ENCODE peak calls at places on chromosome 10, in four cellular contexts. S is M059J, R is AG10803, D is iris pigment epithelial cell. B is an unnamed sample.

GRCh38 chr10:70509376-70509775 is 30.8 kb downstream of the PALD1 start:
- DNase-seq in R (no peak), S (no peak), D (no peak), B (no peak)

GRCh38 chr10:49409755-49410154 is 13.9 kb upstream of the DRGX start:
- DNase-seq in D (no peak), R (no peak), S (no peak), B (no peak)

GRCh38 chr10:114312585-114312984 is 73.5 kb downstream of the VWA2 start:
- DNase-seq in D (no peak), R (no peak), S (no peak), B (no peak)

GRCh38 chr10:71404510-71405295 is 8.0 kb downstream of the CDH23 start:
- DNase-seq in D (no peak), S (no peak), R (no peak), B (no peak)

GRCh38 chr10:98172495-98172894 is 38.0 kb downstream of the R3HCC1L start:
- DNase-seq in D (no peak), R (peak; percentile 27), S (peak; percentile 3), B (no peak)

GRCh38 chr10:23525406-23525805 is 86.5 kb downstream of the OTUD1 start:
- DNase-seq in S (peak; percentile 28), D (no peak), R (peak; percentile 37), B (peak; percentile 27)

GRCh38 chr10:125886914-125887512 is 5.9 kb upstream of the DHX32 start:
- DNase-seq in D (no peak), R (no peak), S (peak; percentile 31), B (no peak)

GRCh38 chr10:127186846-127187245 is 9.5 kb downstream of the INSYN2A start:
- DNase-seq in S (peak; percentile 5), D (no peak), R (no peak), B (no peak)

GRCh38 chr10:46248651-46249131 is 38.1 kb upstream of the ANTXRL start:
- DNase-seq in D (no peak), S (no peak), R (no peak), B (peak; percentile 4)

GRCh38 chr10:34235164-34235832 is 579.8 kb downstream of the PARD3 start:
- DNase-seq in D (peak; percentile 72), S (peak; percentile 80), R (peak; percentile 4), B (no peak)

GRCh38 chr10:11823122-11823988 is at the start of gene PROSER2:
- DNase-seq in D (peak; percentile 73), S (peak; percentile 30), R (peak; percentile 45), B (peak; percentile 27)

B was measured in activated CD4-positive, alpha-beta memory T cell treated with anti-CD3 and anti-CD28 coated beads for 36 hours.